ENCODE peak calls at places on chromosomes 2 and 18, in four cellular contexts. L, S, Z and R are unnamed samples.

GRCh38 chr18:25935356-25935755 is 155.1 kb downstream of the SS18 start:
- DNase-seq in L (no peak), S (no peak), Z (peak), R (no peak)

GRCh38 chr18:26405190-26405781 is 143.1 kb downstream of the KCTD1 start:
- DNase-seq in L (peak), S (peak), Z (peak), R (peak)

GRCh38 chr2:171482308-171482707 is 40.0 kb upstream of the CYBRD1 start:
- DNase-seq in L (no peak), S (no peak), Z (no peak), R (no peak)

GRCh38 chr2:98730851-98731708 is at the start of gene MGAT4A:
- DNase-seq in L (peak), S (no peak), Z (peak), R (peak)

GRCh38 chr18:7234061-7234460 is 3.2 kb downstream of the LRRC30 start:
- DNase-seq in L (no peak), S (no peak), Z (no peak), R (no peak)

GRCh38 chr2:17416891-17417391 is 101.3 kb downstream of the RAD51AP2 start:
- DNase-seq in L (peak), S (peak), Z (peak), R (no peak)

GRCh38 chr2:207162319-207162718 is 3.4 kb downstream of the KLF7 start:
- DNase-seq in L (peak), S (no peak), Z (no peak), R (no peak)

GRCh38 chr2:235698028-235698427 is 204.2 kb downstream of the AGAP1 start:
- DNase-seq in L (peak), S (peak), Z (no peak), R (no peak)

GRCh38 chr18:25557006-25557405 is 205.0 kb upstream of the ZNF521 start:
- DNase-seq in L (no peak), S (no peak), Z (no peak), R (no peak)

GRCh38 chr2:105337122-105338019 is at the start of gene C2orf49:
- DNase-seq in L (peak), S (peak), Z (peak), R (peak)

GRCh38 chr2:57516740-57517340 is 529.8 kb upstream of the VRK2 start:
- DNase-seq in L (peak), S (peak), Z (peak), R (peak)

GRCh38 chr18:10453885-10454772 is at the start of gene APCDD1:
- DNase-seq in L (peak), S (no peak), Z (peak), R (no peak)

GRCh38 chr2:178204987-178205386 is 10.7 kb downstream of the OSBPL6 start:
- DNase-seq in L (no peak), S (no peak), Z (no peak), R (no peak)

GRCh38 chr2:53033416-53033815 is 734.2 kb upstream of the CHAC2 start:
- DNase-seq in L (peak), S (peak), Z (no peak), R (no peak)

GRCh38 chr2:38554973-38555595 is 47.6 kb downstream of the HNRNPLL start:
- DNase-seq in L (peak), S (peak), Z (no peak), R (peak)

GRCh38 chr18:12325726-12326245 is 17.7 kb downstream of the TUBB6 start:
- DNase-seq in L (no peak), S (no peak), Z (no peak), R (no peak)

GRCh38 chr18:50934545-50935211 is 33.2 kb upstream of the ELAC1 start:
- DNase-seq in L (no peak), S (no peak), Z (no peak), R (no peak)

GRCh38 chr2:43240762-43241150 is 14.3 kb upstream of the ZFP36L2 start:
- DNase-seq in L (no peak), S (no peak), Z (no peak), R (no peak)

GRCh38 chr2:96870631-96871255 is 863 bp upstream of the SEMA4C start:
- DNase-seq in L (no peak), S (no peak), Z (no peak), R (no peak)

GRCh38 chr2:171514908-171515582 is 7.2 kb upstream of the CYBRD1 start:
- DNase-seq in L (no peak), S (no peak), Z (no peak), R (no peak)

GRCh38 chr2:155205201-155205600 is 506.7 kb downstream of the KCNJ3 start:
- DNase-seq in L (no peak), S (no peak), Z (no peak), R (no peak)

GRCh38 chr2:206556357-206556949 is 85.8 kb upstream of the FAM237A start:
- DNase-seq in L (peak), S (peak), Z (peak), R (peak)

GRCh38 chr2:145744541-145745386 is 1224.8 kb upstream of the ZEB2 start:
- DNase-seq in L (peak), S (peak), Z (peak), R (no peak)

GRCh38 chr2:173258704-173259103 is 96.0 kb upstream of the CDCA7 start:
- DNase-seq in L (no peak), S (no peak), Z (no peak), R (no peak)

GRCh38 chr18:2916184-2916583 is 69.4 kb downstream of the EMILIN2 start:
- DNase-seq in L (no peak), S (no peak), Z (no peak), R (no peak)

GRCh38 chr2:112814278-112814677 is 22.3 kb downstream of the IL1B start:
- DNase-seq in L (no peak), S (peak), Z (peak), R (no peak)

GRCh38 chr2:39567507-39567906 is 98.2 kb upstream of the TMEM178A start:
- DNase-seq in L (no peak), S (peak), Z (no peak), R (no peak)

GRCh38 chr2:208015475-208015874 is 9.9 kb downstream of the PLEKHM3 start:
- DNase-seq in L (no peak), S (no peak), Z (no peak), R (no peak)

GRCh38 chr2:204115692-204116091 is 179.1 kb downstream of the ICOS start:
- DNase-seq in L (no peak), S (no peak), Z (no peak), R (no peak)

GRCh38 chr2:207711750-207712487 is 479 bp downstream of the CCNYL1 start:
- DNase-seq in L (peak), S (peak), Z (peak), R (peak)

GRCh38 chr2:237092920-237093781 is 7.5 kb downstream of the COPS8 start:
- DNase-seq in L (peak), S (peak), Z (peak), R (no peak)
- H3K9ac ChIP-seq in L (peak), S (peak), Z (no peak), R (no peak)

DNA sequence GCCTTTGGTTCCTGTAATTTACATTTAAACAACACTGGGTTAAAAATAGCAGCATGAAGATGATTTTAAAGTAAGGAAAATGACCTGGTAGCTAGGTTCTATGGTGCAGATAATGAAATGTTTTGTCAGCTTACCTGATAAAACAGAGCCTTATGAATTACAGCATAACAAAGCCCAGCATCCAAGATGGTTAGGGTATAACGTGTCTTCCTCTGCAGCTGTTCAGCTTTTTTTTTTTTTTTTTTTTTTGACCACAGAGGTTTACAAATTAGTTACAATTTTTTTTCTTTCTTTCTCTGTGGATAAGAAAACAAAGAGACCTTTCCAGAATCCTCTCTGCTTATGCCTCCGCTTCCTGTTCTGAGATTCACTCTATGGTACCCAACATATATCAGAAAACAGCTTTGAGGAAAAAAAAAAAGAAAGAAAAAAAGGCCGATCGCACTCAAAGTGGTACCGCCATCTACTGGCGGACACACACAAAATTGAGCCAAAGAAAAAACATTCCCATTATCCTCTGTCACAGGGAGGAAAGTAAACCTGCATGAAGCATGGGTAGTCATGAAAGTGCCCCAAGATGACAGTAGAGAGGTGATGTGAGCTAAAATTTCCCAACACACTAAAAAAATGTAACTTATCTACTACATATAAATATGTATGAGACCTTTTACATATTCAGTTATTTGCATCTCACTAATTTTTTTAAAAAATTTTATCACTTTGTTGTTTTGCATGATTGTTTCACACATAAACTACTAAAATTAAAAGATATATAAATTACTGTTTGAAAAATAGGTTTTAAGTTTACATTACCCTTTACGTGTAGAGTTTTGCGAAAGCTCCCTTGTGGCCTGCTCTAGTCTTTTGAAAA is at the start of gene SCN3A:
- DNase-seq in L (peak), S (peak), Z (peak), R (peak)
- H3K4me3 ChIP-seq in L (no peak), S (no peak), Z (no peak), R (no peak)

GRCh38 chr2:160208662-160209229 is 8.7 kb upstream of the ITGB6 start:
- DNase-seq in L (no peak), S (no peak), Z (no peak), R (no peak)
- H3K4me2 ChIP-seq in L (no peak), S (no peak), Z (no peak), R (no peak)

GRCh38 chr2:25226827-25227226 is 58.4 kb upstream of the POMC start:
- DNase-seq in L (no peak), S (no peak), Z (no peak), R (no peak)

GRCh38 chr2:25230626-25231311 is 62.4 kb upstream of the POMC start:
- DNase-seq in L (no peak), S (no peak), Z (no peak), R (no peak)

GRCh38 chr2:25230128-25230527 is 61.7 kb upstream of the POMC start:
- DNase-seq in L (no peak), S (no peak), Z (no peak), R (no peak)

GRCh38 chr2:25227576-25227975 is 59.2 kb upstream of the POMC start:
- DNase-seq in L (no peak), S (no peak), Z (no peak), R (no peak)

GRCh38 chr2:25228848-25229674 is 60.7 kb upstream of the POMC start:
- DNase-seq in L (peak), S (peak), Z (peak), R (peak)
- H3K9ac ChIP-seq in L (no peak), S (no peak), Z (no peak), R (no peak)

DNA sequence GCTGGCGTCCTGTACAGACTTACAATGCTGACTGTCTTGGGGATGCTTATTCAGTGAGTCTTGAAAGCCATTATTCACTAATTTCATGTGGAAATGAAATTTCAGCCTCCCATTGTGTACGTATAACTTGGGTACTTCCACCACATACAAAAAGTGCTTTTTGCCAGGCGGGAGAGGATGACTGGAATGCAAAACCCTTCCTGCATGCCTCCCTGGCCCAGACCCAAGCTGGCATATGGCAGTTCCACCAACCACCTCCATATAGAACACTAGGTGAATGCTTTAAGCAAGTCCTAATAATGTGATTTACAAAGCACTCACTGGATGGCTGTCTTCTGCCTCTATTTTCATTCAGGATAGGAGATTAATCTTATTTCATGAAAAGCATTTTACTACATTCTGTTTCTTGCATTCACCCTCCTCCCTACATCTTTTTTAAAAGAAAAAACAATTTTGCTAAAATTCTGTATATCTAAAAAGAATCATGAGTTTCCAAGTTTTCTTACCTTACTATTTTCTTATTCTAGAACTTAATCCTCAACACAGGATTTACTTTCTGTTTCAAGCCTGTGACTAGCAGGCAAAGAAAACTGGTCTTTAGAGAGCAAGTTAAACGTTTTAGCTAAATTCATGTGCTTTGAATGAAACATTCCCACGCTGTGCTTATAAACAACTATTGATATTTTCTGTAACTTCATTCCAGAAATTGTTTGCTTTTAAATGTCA is 327.6 kb downstream of the NCKAP5 start:
- DNase-seq in L (no peak), S (peak), Z (no peak), R (no peak)
- H3K4me3 ChIP-seq in L (peak), S (peak), Z (no peak), R (no peak)

DNA sequence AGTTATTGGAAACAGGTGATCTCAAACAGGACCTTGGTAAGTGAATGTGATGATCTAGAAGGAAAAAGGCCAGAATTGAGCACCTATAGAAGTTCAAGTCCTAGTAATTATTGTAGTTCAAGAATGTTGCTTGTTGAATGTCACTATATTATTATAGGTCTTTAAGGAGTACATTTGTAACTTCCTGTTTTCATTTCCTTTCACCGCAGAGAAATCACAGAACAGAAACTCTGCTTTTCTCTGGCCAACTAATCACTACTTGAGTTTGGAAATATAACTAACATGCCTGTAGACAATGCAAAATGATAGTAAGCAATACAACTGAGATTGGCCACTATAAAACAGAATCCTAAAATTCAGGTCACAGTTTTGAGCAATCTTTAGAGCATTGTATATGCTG is 61.8 kb upstream of the EFEMP1 start:
- DNase-seq in L (no peak), S (no peak), Z (no peak), R (peak)
- H3K4me2 ChIP-seq in L (no peak), S (no peak), Z (no peak), R (no peak)

DNA sequence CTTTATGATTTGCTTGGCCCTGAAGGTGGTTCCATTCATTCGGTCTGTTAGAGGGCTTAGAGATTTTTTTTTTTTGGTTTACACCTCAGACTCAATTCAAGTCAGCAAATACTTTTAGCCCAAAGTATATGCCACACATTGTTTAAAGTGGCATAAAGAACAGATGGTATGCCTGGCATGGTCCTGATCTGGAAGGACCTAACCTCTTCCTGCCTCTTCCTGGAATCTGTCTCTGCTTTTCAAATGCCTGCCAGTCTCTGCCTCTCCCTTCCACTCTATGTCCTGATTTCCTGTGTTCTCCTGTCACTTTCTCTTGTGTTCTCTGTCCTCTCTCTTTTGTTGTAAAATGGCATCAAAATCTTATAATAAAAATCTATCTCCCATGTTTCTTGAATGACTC is 158.0 kb downstream of the ANKRD30B start:
- DNase-seq in L (no peak), S (no peak), Z (no peak), R (no peak)
- H3K9ac ChIP-seq in L (no peak), S (no peak), Z (no peak), R (no peak)

GRCh38 chr2:219739866-219740440 is 112.5 kb downstream of the SLC4A3 start:
- DNase-seq in L (no peak), S (no peak), Z (no peak), R (no peak)
- H3K4me3 ChIP-seq in L (no peak), S (no peak), Z (no peak), R (no peak)

GRCh38 chr2:28401948-28402550 is 9.4 kb downstream of the FOSL2 start:
- DNase-seq in L (no peak), S (no peak), Z (no peak), R (no peak)
- H3K4me2 ChIP-seq in L (no peak), S (no peak), Z (no peak), R (no peak)

GRCh38 chr18:13379930-13380665 is 161.5 kb downstream of the LDLRAD4 start:
- DNase-seq in L (no peak), S (no peak), Z (no peak), R (no peak)

GRCh38 chr18:13380671-13381070 is 162.1 kb downstream of the LDLRAD4 start:
- DNase-seq in L (no peak), S (no peak), Z (no peak), R (no peak)

GRCh38 chr18:13382683-13382989 is 164.1 kb downstream of the LDLRAD4 start:
- DNase-seq in L (no peak), S (no peak), Z (no peak), R (no peak)

GRCh38 chr18:13381907-13382682 is 163.5 kb downstream of the LDLRAD4 start:
- DNase-seq in L (peak), S (peak), Z (no peak), R (no peak)

DNA sequence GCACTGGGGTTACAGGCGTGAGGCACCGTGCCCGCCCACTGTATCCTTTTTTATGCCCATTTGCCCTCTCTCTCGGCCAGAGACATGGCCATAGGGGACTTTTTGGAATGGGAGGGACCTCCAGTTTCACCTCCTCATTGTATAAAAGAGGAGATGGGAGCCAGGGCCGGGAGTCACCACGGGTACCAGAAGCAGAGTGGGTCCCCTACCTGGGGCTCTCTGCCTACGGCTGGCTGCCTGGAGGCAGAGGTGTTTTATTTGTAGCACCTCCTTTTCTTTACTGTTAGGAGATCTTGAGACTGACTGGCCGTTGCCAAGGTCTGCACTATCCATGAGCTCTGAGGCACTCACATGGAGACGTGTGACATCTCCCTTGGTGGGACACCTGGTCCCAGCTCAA is 162.8 kb downstream of the LDLRAD4 start:
- DNase-seq in L (no peak), S (no peak), Z (no peak), R (no peak)
- H3K9ac ChIP-seq in L (no peak), S (no peak), Z (no peak), R (no peak)